ENCODE peak calls at places on chromosomes 1 and 21, in five cellular contexts. One of them, this sample, is unnamed.

GRCh38 chr1:20328201-20328600 is 37.5 kb downstream of the VWA5B1 start:
- DNase-seq in astrocyte of the cerebellum: no peak
- DNase-seq in fibroblast of lung: no peak
- DNase-seq in tibial nerve: no peak
- DNase-seq in BE2C: no peak
- DNase-seq in this sample: no peak

GRCh38 chr21:27495836-27496235 is 528.9 kb upstream of the ADAMTS5 start:
- DNase-seq in astrocyte of the cerebellum: no peak
- DNase-seq in fibroblast of lung: no peak
- DNase-seq in tibial nerve: no peak
- DNase-seq in BE2C: no peak
- DNase-seq in this sample: no peak

GRCh38 chr1:112937495-112937894 is 18.5 kb downstream of the SLC16A1 start:
- DNase-seq in astrocyte of the cerebellum: no peak
- DNase-seq in fibroblast of lung: no peak
- DNase-seq in tibial nerve: no peak
- DNase-seq in BE2C: no peak
- DNase-seq in this sample: no peak

GRCh38 chr1:28104866-28105467 is 16.6 kb upstream of the EYA3 start:
- DNase-seq in astrocyte of the cerebellum: no peak
- DNase-seq in fibroblast of lung: peak; percentile 67
- DNase-seq in tibial nerve: no peak
- DNase-seq in BE2C: peak; percentile 49
- DNase-seq in this sample: peak; percentile 86

GRCh38 chr1:66549017-66549416 is 15.1 kb downstream of the SGIP1 start:
- DNase-seq in astrocyte of the cerebellum: no peak
- DNase-seq in fibroblast of lung: no peak
- DNase-seq in tibial nerve: no peak
- DNase-seq in BE2C: no peak
- DNase-seq in this sample: no peak

GRCh38 chr1:246262281-246262680 is 244.8 kb downstream of the SMYD3 start:
- DNase-seq in astrocyte of the cerebellum: no peak
- DNase-seq in fibroblast of lung: no peak
- DNase-seq in tibial nerve: no peak
- DNase-seq in BE2C: no peak
- DNase-seq in this sample: peak; percentile 20

GRCh38 chr1:41538741-41539415 is 54.4 kb upstream of the EDN2 start:
- DNase-seq in astrocyte of the cerebellum: no peak
- DNase-seq in fibroblast of lung: no peak
- DNase-seq in tibial nerve: no peak
- DNase-seq in BE2C: no peak
- DNase-seq in this sample: no peak

GRCh38 chr1:97186381-97186780 is 464.8 kb downstream of the PTBP2 start:
- DNase-seq in astrocyte of the cerebellum: no peak
- DNase-seq in fibroblast of lung: no peak
- DNase-seq in tibial nerve: no peak
- DNase-seq in BE2C: peak; percentile 15
- DNase-seq in this sample: peak; percentile 22

GRCh38 chr1:169858467-169858866 is 35.2 kb downstream of the SCYL3 start:
- DNase-seq in astrocyte of the cerebellum: peak; percentile 8
- DNase-seq in fibroblast of lung: peak; percentile 27
- DNase-seq in tibial nerve: no peak
- DNase-seq in BE2C: no peak
- DNase-seq in this sample: peak; percentile 28

GRCh38 chr1:17561561-17561985 is 22.1 kb downstream of the ARHGEF10L start:
- DNase-seq in astrocyte of the cerebellum: no peak
- DNase-seq in fibroblast of lung: peak; percentile 36
- DNase-seq in tibial nerve: no peak
- DNase-seq in BE2C: no peak
- DNase-seq in this sample: peak; percentile 48

GRCh38 chr1:32695098-32695904 is 7.3 kb downstream of the SYNC start:
- DNase-seq in astrocyte of the cerebellum: peak; percentile 71
- DNase-seq in fibroblast of lung: peak; percentile 84
- DNase-seq in tibial nerve: peak; percentile 58
- DNase-seq in BE2C: no peak
- DNase-seq in this sample: peak; percentile 69

GRCh38 chr1:154755858-154756730 is 114.0 kb downstream of the KCNN3 start:
- DNase-seq in astrocyte of the cerebellum: no peak
- DNase-seq in fibroblast of lung: peak; percentile 62
- DNase-seq in tibial nerve: no peak
- DNase-seq in BE2C: no peak
- DNase-seq in this sample: peak; percentile 44

GRCh38 chr1:162147760-162148159 is 78.3 kb downstream of the NOS1AP start:
- DNase-seq in astrocyte of the cerebellum: peak; percentile 38
- DNase-seq in fibroblast of lung: peak; percentile 16
- DNase-seq in tibial nerve: no peak
- DNase-seq in BE2C: no peak
- DNase-seq in this sample: no peak

GRCh38 chr1:70990460-70991253 is 57.0 kb downstream of the PTGER3 start:
- DNase-seq in astrocyte of the cerebellum: no peak
- DNase-seq in fibroblast of lung: no peak
- DNase-seq in tibial nerve: no peak
- DNase-seq in BE2C: no peak
- DNase-seq in this sample: no peak

GRCh38 chr1:162856260-162856659 is 4.7 kb downstream of the CCDC190 start:
- DNase-seq in astrocyte of the cerebellum: peak; percentile 96
- DNase-seq in fibroblast of lung: peak; percentile 99
- DNase-seq in tibial nerve: no peak
- DNase-seq in BE2C: no peak
- DNase-seq in this sample: peak; percentile 99

GRCh38 chr21:35227774-35228173 is 178.7 kb upstream of the RUNX1 start:
- DNase-seq in astrocyte of the cerebellum: no peak
- DNase-seq in fibroblast of lung: no peak
- DNase-seq in tibial nerve: no peak
- DNase-seq in BE2C: no peak
- DNase-seq in this sample: no peak

GRCh38 chr1:203306970-203307541 is 1.7 kb downstream of the BTG2 start:
- DNase-seq in astrocyte of the cerebellum: no peak
- DNase-seq in fibroblast of lung: peak; percentile 45
- DNase-seq in tibial nerve: no peak
- DNase-seq in BE2C: no peak
- DNase-seq in this sample: no peak

GRCh38 chr1:117821782-117822447 is 107.5 kb downstream of the GDAP2 start:
- DNase-seq in astrocyte of the cerebellum: peak; percentile 72
- DNase-seq in fibroblast of lung: peak; percentile 99
- DNase-seq in tibial nerve: no peak
- DNase-seq in BE2C: no peak
- DNase-seq in this sample: peak; percentile 92

GRCh38 chr21:30044447-30045064 is 104.8 kb upstream of the GRIK1 start:
- DNase-seq in astrocyte of the cerebellum: peak; percentile 8
- DNase-seq in fibroblast of lung: peak; percentile 3
- DNase-seq in tibial nerve: no peak
- DNase-seq in BE2C: peak; percentile 8
- DNase-seq in this sample: peak; percentile 42

GRCh38 chr21:45408271-45408791 is 3.4 kb downstream of the COL18A1 start:
- DNase-seq in astrocyte of the cerebellum: no peak
- DNase-seq in fibroblast of lung: no peak
- DNase-seq in tibial nerve: no peak
- DNase-seq in BE2C: no peak
- DNase-seq in this sample: no peak

GRCh38 chr1:109279615-109280278 is 3.2 kb downstream of the PSRC1 start:
- DNase-seq in astrocyte of the cerebellum: no peak
- DNase-seq in fibroblast of lung: no peak
- DNase-seq in tibial nerve: no peak
- DNase-seq in BE2C: no peak
- DNase-seq in this sample: no peak

GRCh38 chr1:63888984-63889383 is 115.2 kb downstream of the ROR1 start:
- DNase-seq in astrocyte of the cerebellum: no peak
- DNase-seq in fibroblast of lung: peak; percentile 34
- DNase-seq in tibial nerve: no peak
- DNase-seq in BE2C: no peak
- DNase-seq in this sample: peak; percentile 96

GRCh38 chr1:157357111-157357510 is 195.2 kb downstream of the FCRL5 start:
- DNase-seq in astrocyte of the cerebellum: no peak
- DNase-seq in fibroblast of lung: no peak
- DNase-seq in tibial nerve: no peak
- DNase-seq in BE2C: no peak
- DNase-seq in this sample: no peak

GRCh38 chr1:217539510-217539909 is 91.4 kb downstream of the GPATCH2 start:
- DNase-seq in astrocyte of the cerebellum: no peak
- DNase-seq in fibroblast of lung: no peak
- DNase-seq in tibial nerve: no peak
- DNase-seq in BE2C: no peak
- DNase-seq in this sample: no peak

GRCh38 chr1:205420938-205421337 is 918 bp downstream of the LEMD1 start:
- DNase-seq in astrocyte of the cerebellum: no peak
- DNase-seq in fibroblast of lung: no peak
- DNase-seq in tibial nerve: no peak
- DNase-seq in BE2C: no peak
- DNase-seq in this sample: no peak

GRCh38 chr1:51314974-51315373 is 15.4 kb downstream of the TTC39A start:
- DNase-seq in astrocyte of the cerebellum: no peak
- DNase-seq in fibroblast of lung: no peak
- DNase-seq in tibial nerve: no peak
- DNase-seq in BE2C: no peak
- DNase-seq in this sample: no peak

GRCh38 chr1:51320967-51321923 is 9.1 kb downstream of the TTC39A start:
- DNase-seq in astrocyte of the cerebellum: no peak
- DNase-seq in fibroblast of lung: no peak
- DNase-seq in tibial nerve: no peak
- DNase-seq in BE2C: no peak
- DNase-seq in this sample: no peak

GRCh38 chr1:51316764-51317120 is 13.6 kb downstream of the TTC39A start:
- DNase-seq in astrocyte of the cerebellum: no peak
- DNase-seq in fibroblast of lung: peak; percentile 27
- DNase-seq in tibial nerve: no peak
- DNase-seq in BE2C: no peak
- DNase-seq in this sample: no peak

GRCh38 chr1:51316113-51316763 is 14.1 kb downstream of the TTC39A start:
- DNase-seq in astrocyte of the cerebellum: no peak
- DNase-seq in fibroblast of lung: no peak
- DNase-seq in tibial nerve: no peak
- DNase-seq in BE2C: no peak
- DNase-seq in this sample: no peak

DNA sequence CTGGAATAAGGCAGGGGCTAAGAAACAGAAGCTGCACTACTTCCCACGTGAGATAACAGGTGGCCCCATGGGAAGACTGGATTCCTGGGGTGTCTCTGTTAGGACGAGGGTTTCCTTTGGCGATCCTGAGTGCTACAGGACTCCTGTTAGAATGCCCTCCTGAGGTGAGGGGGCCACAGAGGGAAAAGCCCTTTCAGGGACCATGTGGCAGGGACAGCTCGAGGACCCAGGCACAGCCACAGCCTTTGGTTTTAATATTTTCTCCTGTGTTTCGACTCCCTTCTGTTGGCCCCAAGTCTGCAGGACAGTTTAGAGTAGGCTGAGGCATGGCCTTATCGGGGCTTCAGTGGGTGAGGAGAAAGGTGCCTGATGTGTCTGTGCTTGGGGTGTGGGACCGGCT is 12.6 kb downstream of the TTC39A start:
- DNase-seq in astrocyte of the cerebellum: no peak
- DNase-seq in fibroblast of lung: no peak
- DNase-seq in tibial nerve: no peak
- DNase-seq in BE2C: no peak
- DNase-seq in this sample: no peak
- H3K4me3 ChIP-seq in astrocyte of the cerebellum: no peak overlapping the region
- H3K4me3 ChIP-seq in fibroblast of lung: no peak overlapping the region
- H3K4me3 ChIP-seq in tibial nerve: no peak overlapping the region
- H3K4me3 ChIP-seq in BE2C: no peak overlapping the region
- H3K4me3 ChIP-seq in this sample: no peak overlapping the region

GRCh38 chr1:55483523-55483922 is 268.4 kb upstream of the USP24 start:
- DNase-seq in astrocyte of the cerebellum: no peak
- DNase-seq in fibroblast of lung: no peak
- DNase-seq in tibial nerve: no peak
- DNase-seq in BE2C: no peak
- DNase-seq in this sample: no peak
- TF ChIP-seq CTCF in astrocyte of the cerebellum: no peak
- TF ChIP-seq CTCF in fibroblast of lung: no peak
- TF ChIP-seq CTCF in tibial nerve: no peak
- TF ChIP-seq CTCF in BE2C: no peak
- TF ChIP-seq CTCF in this sample: peak; percentile 9

DNA sequence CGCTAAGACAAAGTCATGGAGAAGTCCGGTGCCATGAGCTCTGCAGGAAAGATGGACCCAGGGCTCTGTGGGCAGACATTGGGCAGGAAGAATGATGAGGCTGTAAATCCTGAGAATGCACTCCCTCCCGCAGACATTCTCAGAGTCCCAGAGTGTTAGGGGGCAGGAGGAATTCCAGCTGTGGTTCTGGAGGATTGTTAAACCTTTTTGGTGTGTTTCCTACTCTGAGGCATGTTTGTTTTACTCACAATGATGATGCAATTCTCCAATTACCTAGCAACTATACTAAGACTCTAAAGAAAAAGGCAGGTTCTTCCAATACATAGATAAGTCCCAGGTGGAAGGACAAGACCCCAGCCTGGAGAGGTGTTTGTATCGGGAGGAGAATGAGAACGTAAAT is 2.8 kb upstream of the CAPN9 start:
- DNase-seq in astrocyte of the cerebellum: peak; percentile 32
- DNase-seq in fibroblast of lung: peak; percentile 80
- DNase-seq in tibial nerve: no peak
- DNase-seq in BE2C: no peak
- DNase-seq in this sample: peak; percentile 13
- H3K4me3 ChIP-seq in astrocyte of the cerebellum: no peak overlapping the region
- H3K4me3 ChIP-seq in fibroblast of lung: no peak overlapping the region
- H3K4me3 ChIP-seq in tibial nerve: no peak overlapping the region
- H3K4me3 ChIP-seq in BE2C: no peak overlapping the region
- H3K4me3 ChIP-seq in this sample: no peak overlapping the region

GRCh38 chr1:168474322-168474721 is 69.5 kb downstream of the XCL2 start:
- DNase-seq in astrocyte of the cerebellum: no peak
- DNase-seq in fibroblast of lung: no peak
- DNase-seq in tibial nerve: no peak
- DNase-seq in BE2C: no peak
- DNase-seq in this sample: no peak
- TF ChIP-seq CTCF in astrocyte of the cerebellum: no peak
- TF ChIP-seq CTCF in fibroblast of lung: no peak
- TF ChIP-seq CTCF in tibial nerve: no peak
- TF ChIP-seq CTCF in BE2C: no peak
- TF ChIP-seq CTCF in this sample: no peak

DNA sequence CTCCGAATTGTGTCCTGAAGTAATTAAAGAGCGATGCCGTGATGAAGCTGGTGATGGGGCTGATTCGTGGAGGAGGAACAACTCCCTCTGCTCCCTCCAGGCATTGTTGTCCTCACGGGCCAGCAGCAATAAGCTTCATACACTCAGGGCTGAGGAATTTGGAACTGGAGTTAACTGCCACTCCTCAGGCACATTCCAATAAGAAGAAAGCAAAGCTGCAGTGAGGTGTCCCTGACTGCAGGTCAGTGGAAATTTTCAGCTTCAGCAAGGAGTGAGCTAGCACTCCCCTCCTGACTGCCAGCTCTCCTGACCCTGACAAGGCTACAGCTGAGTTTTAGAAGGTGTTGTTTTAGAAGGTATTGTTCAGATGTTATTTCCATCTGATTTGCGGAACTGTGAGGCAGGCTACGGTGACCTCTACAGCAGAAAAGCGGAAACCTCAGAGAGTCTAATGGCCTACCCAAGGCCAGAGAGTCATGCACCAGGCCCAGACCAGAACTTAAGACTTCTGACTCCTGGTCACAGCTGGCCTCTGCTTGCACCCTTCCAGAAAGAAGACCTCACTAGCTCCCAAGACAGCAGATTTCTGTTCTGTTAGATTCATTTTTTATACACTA is 148.8 kb downstream of the TGFBR3 start:
- DNase-seq in astrocyte of the cerebellum: no peak
- DNase-seq in fibroblast of lung: peak; percentile 92
- DNase-seq in tibial nerve: no peak
- DNase-seq in BE2C: no peak
- DNase-seq in this sample: peak; percentile 73
- H3K4me3 ChIP-seq in astrocyte of the cerebellum: no peak overlapping the region
- H3K4me3 ChIP-seq in fibroblast of lung: peak overlapping the region; percentile 4
- H3K4me3 ChIP-seq in tibial nerve: no peak overlapping the region
- H3K4me3 ChIP-seq in BE2C: no peak overlapping the region
- H3K4me3 ChIP-seq in this sample: no peak overlapping the region

GRCh38 chr1:118826669-118827068 is 161.5 kb downstream of the TBX15 start:
- DNase-seq in astrocyte of the cerebellum: no peak
- DNase-seq in fibroblast of lung: no peak
- DNase-seq in tibial nerve: no peak
- DNase-seq in BE2C: no peak
- DNase-seq in this sample: no peak
- TF ChIP-seq CTCF in astrocyte of the cerebellum: no peak
- TF ChIP-seq CTCF in fibroblast of lung: no peak
- TF ChIP-seq CTCF in tibial nerve: no peak
- TF ChIP-seq CTCF in BE2C: no peak
- TF ChIP-seq CTCF in this sample: no peak

This sample was measured in fibroblast of mammary gland.